ENCODE peak calls at places on chromosome X, in five cellular contexts. H is fibroblast of the aortic adventitia, L is coronary artery, C is adipocyte, S is tibial artery. J is an unnamed sample.

GRCh38 chrX:104854188-104854587 is 288.2 kb downstream of the IL1RAPL2 start:
- DNase-seq in H (no peak), L (no peak), S (no peak), C (no peak), J (no peak)

GRCh38 chrX:68018248-68019203 is 414.8 kb downstream of the OPHN1 start:
- DNase-seq in L (no peak), S (no peak), C (peak), H (peak), J (peak)

GRCh38 chrX:63784346-63784901 is 590 bp downstream of the ARHGEF9 start:
- DNase-seq in C (no peak), H (no peak), S (no peak), L (no peak), J (no peak)

GRCh38 chrX:135437867-135438733 is 16.4 kb downstream of the SMIM10L2A start:
- DNase-seq in S (no peak), L (no peak), C (no peak), H (no peak), J (no peak)

GRCh38 chrX:87475793-87476192 is 41.8 kb upstream of the KLHL4 start:
- DNase-seq in C (no peak), L (no peak), S (no peak), H (no peak), J (no peak)

GRCh38 chrX:49838374-49838773 is 9.3 kb downstream of the PAGE4 start:
- DNase-seq in L (no peak), C (peak), S (no peak), H (peak), J (peak)

GRCh38 chrX:10631416-10632145 is 11.2 kb upstream of the MID1 start:
- DNase-seq in C (no peak), H (no peak), L (no peak), S (no peak), J (no peak)

GRCh38 chrX:49309401-49309981 is 6.0 kb downstream of the GAGE10 start:
- DNase-seq in S (no peak), C (peak), H (peak), L (no peak), J (peak)

DNA sequence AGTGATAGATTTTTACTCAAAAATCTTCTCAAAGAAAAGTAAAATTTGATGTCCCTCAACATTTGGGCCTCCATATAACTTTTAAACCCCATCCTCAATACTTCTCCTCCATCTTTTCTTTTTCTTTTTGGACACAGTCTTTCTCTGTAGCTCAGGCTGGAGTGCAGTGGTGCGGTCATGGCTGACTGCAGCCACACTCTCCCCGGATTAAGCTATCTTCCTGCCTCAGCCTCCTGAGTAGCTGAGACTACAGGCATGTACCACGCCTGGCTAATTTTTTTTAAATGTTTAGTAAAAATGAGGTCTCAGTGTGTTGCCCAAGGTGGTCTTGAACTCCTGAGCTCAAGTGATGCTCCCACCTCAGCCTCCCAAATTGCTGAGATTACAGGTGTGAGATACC is 33.1 kb downstream of the KDM6A start:
- DNase-seq in C (no peak), L (no peak), H (no peak), S (no peak), J (no peak)
- H3K4me3 ChIP-seq in C (no peak), L (no peak), H (no peak), S (no peak), J (no peak)

GRCh38 chrX:129653181-129653984 is 1.4 kb downstream of the APLN start:
- DNase-seq in L (peak), C (no peak), H (no peak), S (no peak), J (no peak)
- H3K4me3 ChIP-seq in L (peak), C (peak), H (no peak), S (peak), J (no peak)

GRCh38 chrX:78754917-78755316 is 7.4 kb downstream of the LPAR4 start:
- DNase-seq in L (no peak), S (no peak), H (no peak), C (no peak), J (no peak)

GRCh38 chrX:78753571-78753970 is 6.1 kb downstream of the LPAR4 start:
- DNase-seq in H (no peak), C (no peak), L (no peak), S (no peak), J (no peak)

GRCh38 chrX:78759081-78759480 is 11.6 kb downstream of the LPAR4 start:
- DNase-seq in L (no peak), H (no peak), S (no peak), C (no peak), J (no peak)
- H3K4me3 ChIP-seq in L (no peak), H (no peak), S (no peak), C (no peak), J (no peak)

DNA sequence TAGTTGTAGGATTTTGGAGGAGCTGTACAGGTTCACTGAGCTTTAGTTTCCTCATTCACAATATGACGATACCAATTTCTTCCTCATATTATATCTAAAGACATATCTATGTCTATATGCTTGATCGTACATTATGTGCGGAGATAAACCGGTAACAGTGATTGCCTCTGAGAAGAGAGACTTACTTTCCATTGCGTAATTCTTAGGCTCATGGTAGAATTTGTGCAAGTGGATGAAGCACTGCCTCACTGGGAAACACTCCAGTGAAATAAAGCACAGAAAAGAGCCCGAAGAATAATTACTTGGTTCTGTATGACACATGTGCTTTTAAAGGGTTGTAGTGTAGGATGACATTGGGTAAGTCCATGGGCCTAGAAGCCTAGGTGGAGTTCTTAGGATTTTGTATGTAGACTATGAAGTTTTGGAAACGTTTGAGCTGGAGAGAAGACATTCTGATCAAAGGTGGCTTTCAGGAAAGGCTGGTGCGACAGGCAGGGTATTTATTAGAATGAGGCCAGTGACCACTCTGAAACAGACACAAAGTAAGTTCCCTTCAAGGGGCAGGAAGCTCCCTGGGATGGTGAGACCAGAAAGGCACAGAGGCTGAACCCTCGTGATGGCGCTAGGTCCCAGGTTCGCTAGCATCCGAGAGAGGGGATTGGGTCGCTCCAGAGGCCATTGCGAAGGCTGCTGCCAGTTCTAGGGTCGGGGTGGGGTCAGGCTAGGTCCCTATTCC is 649 bp upstream of the VBP1 start:
- DNase-seq in S (no peak), H (no peak), L (no peak), C (no peak), J (no peak)
- H3K4me3 ChIP-seq in S (peak), H (peak), L (peak), C (peak), J (peak)

J was measured in AG10803.